ENCODE peak calls at places on chromosomes 13 and 19, in seven cellular contexts. M, D, B, W, F, X and V are unnamed samples.

GRCh38 chr13:32179708-32180107 is 135.5 kb downstream of the ZAR1L start:
- DNase-seq in M (no peak), D (no peak), B (no peak), W (no peak), F (no peak), X (no peak), V (no peak)

GRCh38 chr19:50932018-50932689 is 20.7 kb downstream of the KLK5 start:
- DNase-seq in M (no peak), D (no peak), B (peak; percentile 99), W (no peak), F (peak; percentile 88), X (no peak), V (no peak)

GRCh38 chr13:98103531-98103930 is 39.4 kb upstream of the FARP1 start:
- DNase-seq in M (no peak), D (no peak), B (no peak), W (no peak), F (no peak), X (no peak), V (no peak)

GRCh38 chr13:33057019-33057785 is 41.0 kb downstream of the KL start:
- DNase-seq in M (no peak), D (no peak), B (peak; percentile 2), W (peak; percentile 62), F (no peak), X (no peak), V (peak; percentile 28)

GRCh38 chr19:14051980-14052379 is 9.9 kb downstream of the PALM3 start:
- DNase-seq in M (no peak), D (no peak), B (no peak), W (no peak), F (no peak), X (no peak), V (no peak)

GRCh38 chr19:41332468-41332867 is 21.3 kb downstream of the TGFB1 start:
- DNase-seq in M (no peak), D (no peak), B (no peak), W (no peak), F (no peak), X (no peak), V (no peak)

GRCh38 chr13:22076658-22077057 is 405.8 kb downstream of the FGF9 start:
- DNase-seq in M (no peak), D (no peak), B (no peak), W (no peak), F (no peak), X (no peak), V (no peak)

GRCh38 chr13:109684836-109685602 is 101.4 kb downstream of the IRS2 start:
- DNase-seq in M (peak; percentile 41), D (peak; percentile 13), B (peak; percentile 74), W (no peak), F (peak; percentile 26), X (no peak), V (no peak)

GRCh38 chr19:50835103-50835784 is 1.9 kb upstream of the KLK15 start:
- DNase-seq in M (peak; percentile 30), D (no peak), B (peak; percentile 11), W (no peak), F (no peak), X (no peak), V (peak; percentile 24)

GRCh38 chr19:18850560-18851375 is 19.0 kb downstream of the UPF1 start:
- DNase-seq in M (no peak), D (no peak), B (peak; percentile 57), W (no peak), F (no peak), X (no peak), V (no peak)

GRCh38 chr19:1250374-1251232 is 2.2 kb downstream of the MIDN start:
- DNase-seq in M (peak; percentile 87), D (no peak), B (no peak), W (peak; percentile 63), F (no peak), X (no peak), V (peak; percentile 82)

GRCh38 chr13:92390217-92390616 is 836.4 kb upstream of the GPC6 start:
- DNase-seq in M (peak; percentile 8), D (no peak), B (no peak), W (no peak), F (no peak), X (no peak), V (peak; percentile 37)

GRCh38 chr13:69474286-69474685 is 633.3 kb upstream of the ATXN8OS start:
- DNase-seq in M (no peak), D (no peak), B (no peak), W (no peak), F (no peak), X (no peak), V (no peak)

GRCh38 chr19:43759515-43759914 is 4.8 kb upstream of the SMG9 start:
- DNase-seq in M (no peak), D (no peak), B (peak; percentile 99), W (peak; percentile 57), F (peak; percentile 59), X (no peak), V (peak; percentile 44)

GRCh38 chr13:92224825-92225224 is 826.4 kb downstream of the GPC5 start:
- DNase-seq in M (peak; percentile 10), D (no peak), B (no peak), W (no peak), F (no peak), X (no peak), V (no peak)

GRCh38 chr19:2312819-2313501 is 5.0 kb upstream of the LINGO3 start:
- DNase-seq in M (no peak), D (no peak), B (no peak), W (no peak), F (no peak), X (no peak), V (no peak)

GRCh38 chr19:27722625-27723024 is 1490.3 kb downstream of the UQCRFS1 start:
- DNase-seq in M (no peak), D (no peak), B (no peak), W (no peak), F (no peak), X (no peak), V (no peak)

GRCh38 chr13:60148918-60149317 is 14.8 kb downstream of the DIAPH3 start:
- DNase-seq in M (no peak), D (no peak), B (no peak), W (no peak), F (no peak), X (no peak), V (peak; percentile 20)

GRCh38 chr19:10420444-10421239 is at the start of gene PDE4A:
- DNase-seq in M (peak; percentile 45), D (no peak), B (peak; percentile 43), W (no peak), F (no peak), X (no peak), V (peak; percentile 40)

GRCh38 chr13:73090116-73090811 is 31.5 kb downstream of the KLF5 start:
- DNase-seq in M (peak; percentile 80), D (peak; percentile 85), B (peak; percentile 91), W (peak; percentile 69), F (peak; percentile 35), X (peak; percentile 43), V (peak; percentile 69)

GRCh38 chr13:31048521-31048920 is 113.2 kb downstream of the HSPH1 start:
- DNase-seq in M (no peak), D (no peak), B (no peak), W (peak; percentile 46), F (no peak), X (no peak), V (no peak)

GRCh38 chr13:29577135-29578051 is 18.1 kb downstream of the SLC7A1 start:
- DNase-seq in M (no peak), D (no peak), B (no peak), W (no peak), F (no peak), X (no peak), V (no peak)

GRCh38 chr19:52139291-52140076 is at the start of gene ZNF616:
- DNase-seq in M (peak; percentile 99), D (peak; percentile 57), B (peak; percentile 92), W (peak; percentile 94), F (peak; percentile 95), X (peak; percentile 98), V (peak; percentile 96)

GRCh38 chr19:52142001-52142595 is 2.4 kb upstream of the ZNF616 start:
- DNase-seq in M (no peak), D (no peak), B (peak; percentile 74), W (no peak), F (no peak), X (no peak), V (no peak)

GRCh38 chr19:52138614-52139290 is 986 bp downstream of the ZNF616 start:
- DNase-seq in M (peak; percentile 57), D (no peak), B (no peak), W (no peak), F (no peak), X (no peak), V (peak; percentile 13)

GRCh38 chr19:52140077-52140710 is 456 bp upstream of the ZNF616 start:
- DNase-seq in M (no peak), D (no peak), B (no peak), W (no peak), F (no peak), X (no peak), V (no peak)
- TF ChIP-seq CTCF in M (no peak), D (no peak), B (no peak), W (no peak), F (no peak), X (no peak), V (no peak)

DNA sequence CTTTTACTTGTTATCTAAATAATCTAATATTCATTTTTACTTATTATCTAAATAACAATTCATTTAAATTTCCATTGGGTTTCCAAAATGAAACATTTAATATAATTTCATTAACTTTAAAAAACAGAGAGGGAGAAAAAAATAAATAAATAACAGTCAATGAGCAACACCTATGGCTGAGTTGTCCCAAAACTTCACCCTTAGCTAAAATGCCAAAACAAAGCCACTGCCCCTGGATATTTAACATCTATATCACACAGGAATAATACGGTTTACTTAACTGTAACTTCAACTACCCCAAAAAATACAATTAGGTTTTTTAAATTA is 570 bp downstream of the ELF1 start:
- DNase-seq in M (no peak), D (no peak), B (no peak), W (no peak), F (no peak), X (no peak), V (no peak)
- H3K4me3 ChIP-seq in M (peak overlapping the region; percentile 35), D (peak overlapping the region; percentile 59), B (peak overlapping the region; percentile 72), W (peak overlapping the region; percentile 58), F (peak overlapping the region; percentile 35), X (no peak overlapping the region), V (no peak overlapping the region)

GRCh38 chr19:23283925-23284324 is 33.7 kb upstream of the ZNF724 start:
- DNase-seq in M (peak; percentile 51), D (no peak), B (no peak), W (peak; percentile 18), F (peak; percentile 27), X (peak; percentile 45), V (peak; percentile 29)

GRCh38 chr19:23287620-23288019 is 37.4 kb upstream of the ZNF724 start:
- DNase-seq in M (no peak), D (no peak), B (no peak), W (no peak), F (no peak), X (no peak), V (no peak)

GRCh38 chr19:23281663-23282276 is 31.6 kb upstream of the ZNF724 start:
- DNase-seq in M (no peak), D (no peak), B (no peak), W (no peak), F (no peak), X (no peak), V (no peak)

GRCh38 chr19:23285948-23286347 is 35.8 kb upstream of the ZNF724 start:
- DNase-seq in M (no peak), D (no peak), B (no peak), W (no peak), F (no peak), X (no peak), V (no peak)

GRCh38 chr19:23286477-23286876 is 36.3 kb upstream of the ZNF724 start:
- DNase-seq in M (no peak), D (no peak), B (no peak), W (no peak), F (no peak), X (no peak), V (no peak)
- TF ChIP-seq CTCF in M (no peak), D (peak; percentile 34), B (no peak), W (peak; percentile 36), F (no peak), X (no peak), V (peak; percentile 29)

GRCh38 chr19:56670961-56671612 is 470 bp downstream of the ZNF835 start:
- DNase-seq in M (no peak), D (no peak), B (no peak), W (no peak), F (no peak), X (no peak), V (no peak)
- H3K4me3 ChIP-seq in M (no peak overlapping the region), D (peak overlapping the region; percentile 42), B (no peak overlapping the region), W (no peak overlapping the region), F (peak overlapping the region; percentile 68), X (peak overlapping the region; percentile 85), V (no peak overlapping the region)